ENCODE peak calls at places on chromosomes 3 and 15, in eight cellular contexts. One of them, this sample, is unnamed.

GRCh38 chr15:64460206-64460736 is at the start of gene ZNF609:
- DNase-seq in ACHN: peak
- DNase-seq in cardiac muscle cell: peak
- DNase-seq in GM13976: peak
- DNase-seq in osteoblast: peak
- DNase-seq in H7: peak
- DNase-seq in NCI-H1105 treated with DMSO at 0.1 percent for 48 hours: peak
- DNase-seq in activated CD4-positive, CD25-positive, alpha-beta regulatory T cell: peak
- DNase-seq in this sample: peak

GRCh38 chr3:134638385-134639020 is 12.3 kb downstream of the KY start:
- DNase-seq in cardiac muscle cell: no peak
- DNase-seq in H7: no peak
- DNase-seq in osteoblast: no peak
- DNase-seq in GM13976: no peak
- DNase-seq in NCI-H1105 treated with DMSO at 0.1 percent for 48 hours: no peak
- DNase-seq in activated CD4-positive, CD25-positive, alpha-beta regulatory T cell: no peak
- DNase-seq in ACHN: no peak
- DNase-seq in this sample: no peak

GRCh38 chr15:89401636-89402252 is 67.1 kb upstream of the POLG start:
- DNase-seq in H7: no peak
- DNase-seq in GM13976: no peak
- DNase-seq in cardiac muscle cell: peak
- DNase-seq in NCI-H1105 treated with DMSO at 0.1 percent for 48 hours: no peak
- DNase-seq in ACHN: peak
- DNase-seq in activated CD4-positive, CD25-positive, alpha-beta regulatory T cell: no peak
- DNase-seq in osteoblast: peak
- DNase-seq in this sample: no peak

GRCh38 chr3:138340511-138340910 is 7.9 kb upstream of the MRAS start:
- DNase-seq in ACHN: no peak
- DNase-seq in cardiac muscle cell: no peak
- DNase-seq in NCI-H1105 treated with DMSO at 0.1 percent for 48 hours: no peak
- DNase-seq in GM13976: no peak
- DNase-seq in osteoblast: no peak
- DNase-seq in H7: no peak
- DNase-seq in activated CD4-positive, CD25-positive, alpha-beta regulatory T cell: no peak
- DNase-seq in this sample: no peak

GRCh38 chr3:49793486-49794085 is 6.1 kb downstream of the CDHR4 start:
- DNase-seq in activated CD4-positive, CD25-positive, alpha-beta regulatory T cell: no peak
- DNase-seq in osteoblast: peak
- DNase-seq in GM13976: no peak
- DNase-seq in NCI-H1105 treated with DMSO at 0.1 percent for 48 hours: no peak
- DNase-seq in cardiac muscle cell: no peak
- DNase-seq in H7: no peak
- DNase-seq in ACHN: no peak
- DNase-seq in this sample: no peak

GRCh38 chr3:103002447-103002846 is 567.6 kb downstream of the ZPLD1 start:
- DNase-seq in NCI-H1105 treated with DMSO at 0.1 percent for 48 hours: peak
- DNase-seq in GM13976: no peak
- DNase-seq in cardiac muscle cell: no peak
- DNase-seq in activated CD4-positive, CD25-positive, alpha-beta regulatory T cell: no peak
- DNase-seq in H7: no peak
- DNase-seq in ACHN: no peak
- DNase-seq in osteoblast: no peak
- DNase-seq in this sample: no peak

GRCh38 chr3:43779850-43780249 is 89.1 kb downstream of the ABHD5 start:
- DNase-seq in osteoblast: no peak
- DNase-seq in H7: no peak
- DNase-seq in ACHN: no peak
- DNase-seq in GM13976: no peak
- DNase-seq in activated CD4-positive, CD25-positive, alpha-beta regulatory T cell: no peak
- DNase-seq in cardiac muscle cell: no peak
- DNase-seq in NCI-H1105 treated with DMSO at 0.1 percent for 48 hours: no peak
- DNase-seq in this sample: no peak

GRCh38 chr3:151293127-151293526 is 14.8 kb upstream of the P2RY14 start:
- DNase-seq in NCI-H1105 treated with DMSO at 0.1 percent for 48 hours: no peak
- DNase-seq in ACHN: no peak
- DNase-seq in GM13976: no peak
- DNase-seq in activated CD4-positive, CD25-positive, alpha-beta regulatory T cell: no peak
- DNase-seq in cardiac muscle cell: no peak
- DNase-seq in H7: no peak
- DNase-seq in osteoblast: no peak
- DNase-seq in this sample: no peak

GRCh38 chr15:38559131-38559530 is 5.5 kb downstream of the RASGRP1 start:
- DNase-seq in NCI-H1105 treated with DMSO at 0.1 percent for 48 hours: no peak
- DNase-seq in cardiac muscle cell: no peak
- DNase-seq in ACHN: no peak
- DNase-seq in osteoblast: no peak
- DNase-seq in GM13976: no peak
- DNase-seq in H7: no peak
- DNase-seq in activated CD4-positive, CD25-positive, alpha-beta regulatory T cell: no peak
- DNase-seq in this sample: no peak

GRCh38 chr15:71443538-71443937 is 328.3 kb downstream of the THSD4 start:
- DNase-seq in GM13976: peak
- DNase-seq in ACHN: peak
- DNase-seq in activated CD4-positive, CD25-positive, alpha-beta regulatory T cell: no peak
- DNase-seq in H7: peak
- DNase-seq in NCI-H1105 treated with DMSO at 0.1 percent for 48 hours: peak
- DNase-seq in osteoblast: no peak
- DNase-seq in cardiac muscle cell: peak
- DNase-seq in this sample: no peak

GRCh38 chr3:151306168-151306810 is 10.3 kb downstream of the GPR87 start:
- DNase-seq in cardiac muscle cell: no peak
- DNase-seq in ACHN: no peak
- DNase-seq in osteoblast: no peak
- DNase-seq in activated CD4-positive, CD25-positive, alpha-beta regulatory T cell: no peak
- DNase-seq in GM13976: no peak
- DNase-seq in H7: no peak
- DNase-seq in NCI-H1105 treated with DMSO at 0.1 percent for 48 hours: no peak
- DNase-seq in this sample: no peak

GRCh38 chr3:19427417-19428149 is 279.3 kb downstream of the KCNH8 start:
- DNase-seq in NCI-H1105 treated with DMSO at 0.1 percent for 48 hours: no peak
- DNase-seq in ACHN: no peak
- DNase-seq in cardiac muscle cell: no peak
- DNase-seq in H7: no peak
- DNase-seq in osteoblast: no peak
- DNase-seq in activated CD4-positive, CD25-positive, alpha-beta regulatory T cell: no peak
- DNase-seq in GM13976: no peak
- DNase-seq in this sample: no peak

GRCh38 chr3:159757341-159758060 is 231.1 kb upstream of the IL12A start:
- DNase-seq in activated CD4-positive, CD25-positive, alpha-beta regulatory T cell: no peak
- DNase-seq in NCI-H1105 treated with DMSO at 0.1 percent for 48 hours: no peak
- DNase-seq in cardiac muscle cell: no peak
- DNase-seq in GM13976: no peak
- DNase-seq in osteoblast: no peak
- DNase-seq in ACHN: no peak
- DNase-seq in H7: no peak
- DNase-seq in this sample: no peak

GRCh38 chr3:124964432-124964831 is 29.9 kb upstream of the MUC13 start:
- DNase-seq in activated CD4-positive, CD25-positive, alpha-beta regulatory T cell: no peak
- DNase-seq in NCI-H1105 treated with DMSO at 0.1 percent for 48 hours: no peak
- DNase-seq in osteoblast: no peak
- DNase-seq in H7: no peak
- DNase-seq in GM13976: no peak
- DNase-seq in ACHN: no peak
- DNase-seq in cardiac muscle cell: no peak
- DNase-seq in this sample: no peak

GRCh38 chr3:30671527-30672286 is 65.3 kb downstream of the TGFBR2 start:
- DNase-seq in GM13976: no peak
- DNase-seq in NCI-H1105 treated with DMSO at 0.1 percent for 48 hours: no peak
- DNase-seq in cardiac muscle cell: no peak
- DNase-seq in H7: no peak
- DNase-seq in ACHN: no peak
- DNase-seq in osteoblast: no peak
- DNase-seq in activated CD4-positive, CD25-positive, alpha-beta regulatory T cell: no peak
- DNase-seq in this sample: no peak

GRCh38 chr3:177196473-177197040 is 725 bp downstream of the TBL1XR1 start:
- DNase-seq in osteoblast: peak
- DNase-seq in activated CD4-positive, CD25-positive, alpha-beta regulatory T cell: peak
- DNase-seq in NCI-H1105 treated with DMSO at 0.1 percent for 48 hours: peak
- DNase-seq in GM13976: peak
- DNase-seq in cardiac muscle cell: peak
- DNase-seq in H7: peak
- DNase-seq in ACHN: peak
- DNase-seq in this sample: no peak

GRCh38 chr3:49899815-49900214 is 3.9 kb downstream of the MST1R start:
- DNase-seq in GM13976: no peak
- DNase-seq in cardiac muscle cell: peak
- DNase-seq in H7: peak
- DNase-seq in activated CD4-positive, CD25-positive, alpha-beta regulatory T cell: no peak
- DNase-seq in ACHN: no peak
- DNase-seq in osteoblast: peak
- DNase-seq in NCI-H1105 treated with DMSO at 0.1 percent for 48 hours: no peak
- DNase-seq in this sample: no peak

GRCh38 chr3:184008161-184008560 is 9.5 kb downstream of the ABCC5 start:
- DNase-seq in cardiac muscle cell: no peak
- DNase-seq in NCI-H1105 treated with DMSO at 0.1 percent for 48 hours: no peak
- DNase-seq in GM13976: no peak
- DNase-seq in H7: no peak
- DNase-seq in ACHN: no peak
- DNase-seq in osteoblast: no peak
- DNase-seq in activated CD4-positive, CD25-positive, alpha-beta regulatory T cell: no peak
- DNase-seq in this sample: no peak

GRCh38 chr3:88362428-88362827 is 212.7 kb downstream of the C3orf38 start:
- DNase-seq in cardiac muscle cell: no peak
- DNase-seq in GM13976: no peak
- DNase-seq in osteoblast: no peak
- DNase-seq in activated CD4-positive, CD25-positive, alpha-beta regulatory T cell: no peak
- DNase-seq in H7: no peak
- DNase-seq in NCI-H1105 treated with DMSO at 0.1 percent for 48 hours: no peak
- DNase-seq in ACHN: no peak
- DNase-seq in this sample: no peak

GRCh38 chr3:97359958-97360357 is 404.6 kb upstream of the ARL6 start:
- DNase-seq in H7: no peak
- DNase-seq in GM13976: no peak
- DNase-seq in ACHN: no peak
- DNase-seq in NCI-H1105 treated with DMSO at 0.1 percent for 48 hours: no peak
- DNase-seq in activated CD4-positive, CD25-positive, alpha-beta regulatory T cell: no peak
- DNase-seq in osteoblast: no peak
- DNase-seq in cardiac muscle cell: no peak
- DNase-seq in this sample: no peak

GRCh38 chr15:92629975-92630626 is 25.5 kb downstream of the FAM174B start:
- DNase-seq in osteoblast: no peak
- DNase-seq in activated CD4-positive, CD25-positive, alpha-beta regulatory T cell: no peak
- DNase-seq in GM13976: no peak
- DNase-seq in cardiac muscle cell: no peak
- DNase-seq in ACHN: no peak
- DNase-seq in H7: no peak
- DNase-seq in NCI-H1105 treated with DMSO at 0.1 percent for 48 hours: no peak
- DNase-seq in this sample: no peak

GRCh38 chr15:41997845-41998244 is 23.0 kb downstream of the PLA2G4E start:
- DNase-seq in activated CD4-positive, CD25-positive, alpha-beta regulatory T cell: no peak
- DNase-seq in ACHN: no peak
- DNase-seq in osteoblast: peak
- DNase-seq in cardiac muscle cell: no peak
- DNase-seq in NCI-H1105 treated with DMSO at 0.1 percent for 48 hours: no peak
- DNase-seq in H7: no peak
- DNase-seq in GM13976: no peak
- DNase-seq in this sample: no peak

GRCh38 chr3:153373571-153373970 is 211.5 kb downstream of the RAP2B start:
- DNase-seq in GM13976: no peak
- DNase-seq in H7: no peak
- DNase-seq in activated CD4-positive, CD25-positive, alpha-beta regulatory T cell: no peak
- DNase-seq in NCI-H1105 treated with DMSO at 0.1 percent for 48 hours: no peak
- DNase-seq in osteoblast: peak
- DNase-seq in cardiac muscle cell: peak
- DNase-seq in ACHN: no peak
- DNase-seq in this sample: no peak

GRCh38 chr15:80554526-80554925 is 140.6 kb upstream of the ABHD17C start:
- DNase-seq in activated CD4-positive, CD25-positive, alpha-beta regulatory T cell: no peak
- DNase-seq in H7: no peak
- DNase-seq in GM13976: no peak
- DNase-seq in cardiac muscle cell: no peak
- DNase-seq in osteoblast: no peak
- DNase-seq in ACHN: no peak
- DNase-seq in NCI-H1105 treated with DMSO at 0.1 percent for 48 hours: no peak
- DNase-seq in this sample: no peak

GRCh38 chr15:69275933-69276565 is 22.7 kb upstream of the PAQR5 start:
- DNase-seq in osteoblast: no peak
- DNase-seq in GM13976: no peak
- DNase-seq in NCI-H1105 treated with DMSO at 0.1 percent for 48 hours: no peak
- DNase-seq in ACHN: no peak
- DNase-seq in activated CD4-positive, CD25-positive, alpha-beta regulatory T cell: no peak
- DNase-seq in cardiac muscle cell: no peak
- DNase-seq in H7: no peak
- DNase-seq in this sample: no peak

GRCh38 chr15:62051166-62051565 is 9.1 kb downstream of the VPS13C start:
- DNase-seq in GM13976: no peak
- DNase-seq in H7: no peak
- DNase-seq in cardiac muscle cell: no peak
- DNase-seq in activated CD4-positive, CD25-positive, alpha-beta regulatory T cell: no peak
- DNase-seq in osteoblast: no peak
- DNase-seq in ACHN: no peak
- DNase-seq in NCI-H1105 treated with DMSO at 0.1 percent for 48 hours: no peak
- DNase-seq in this sample: no peak

GRCh38 chr3:197042539-197042938 is 12.9 kb upstream of the MELTF start:
- DNase-seq in cardiac muscle cell: no peak
- DNase-seq in activated CD4-positive, CD25-positive, alpha-beta regulatory T cell: no peak
- DNase-seq in H7: no peak
- DNase-seq in osteoblast: no peak
- DNase-seq in ACHN: no peak
- DNase-seq in NCI-H1105 treated with DMSO at 0.1 percent for 48 hours: no peak
- DNase-seq in GM13976: no peak
- DNase-seq in this sample: no peak

GRCh38 chr3:61061092-61061723 is 190.0 kb downstream of the FHIT start:
- DNase-seq in NCI-H1105 treated with DMSO at 0.1 percent for 48 hours: no peak
- DNase-seq in osteoblast: no peak
- DNase-seq in H7: no peak
- DNase-seq in activated CD4-positive, CD25-positive, alpha-beta regulatory T cell: no peak
- DNase-seq in ACHN: no peak
- DNase-seq in cardiac muscle cell: no peak
- DNase-seq in GM13976: no peak
- DNase-seq in this sample: no peak

GRCh38 chr3:66577804-66578203 is 77.0 kb upstream of the LRIG1 start:
- DNase-seq in activated CD4-positive, CD25-positive, alpha-beta regulatory T cell: no peak
- DNase-seq in cardiac muscle cell: no peak
- DNase-seq in H7: no peak
- DNase-seq in osteoblast: no peak
- DNase-seq in ACHN: no peak
- DNase-seq in GM13976: no peak
- DNase-seq in NCI-H1105 treated with DMSO at 0.1 percent for 48 hours: peak
- DNase-seq in this sample: no peak

GRCh38 chr3:117063910-117064309 is 354.3 kb downstream of the TUSC7 start:
- DNase-seq in H7: no peak
- DNase-seq in ACHN: no peak
- DNase-seq in GM13976: no peak
- DNase-seq in cardiac muscle cell: peak
- DNase-seq in activated CD4-positive, CD25-positive, alpha-beta regulatory T cell: no peak
- DNase-seq in osteoblast: no peak
- DNase-seq in NCI-H1105 treated with DMSO at 0.1 percent for 48 hours: no peak
- DNase-seq in this sample: no peak

GRCh38 chr3:158773166-158773565 is 28.7 kb upstream of the MFSD1 start:
- DNase-seq in NCI-H1105 treated with DMSO at 0.1 percent for 48 hours: no peak
- DNase-seq in osteoblast: no peak
- DNase-seq in H7: no peak
- DNase-seq in activated CD4-positive, CD25-positive, alpha-beta regulatory T cell: no peak
- DNase-seq in cardiac muscle cell: no peak
- DNase-seq in ACHN: no peak
- DNase-seq in GM13976: no peak
- DNase-seq in this sample: no peak

GRCh38 chr15:48096813-48097212 is 24.0 kb upstream of the SLC24A5 start:
- DNase-seq in GM13976: no peak
- DNase-seq in activated CD4-positive, CD25-positive, alpha-beta regulatory T cell: no peak
- DNase-seq in NCI-H1105 treated with DMSO at 0.1 percent for 48 hours: no peak
- DNase-seq in H7: no peak
- DNase-seq in cardiac muscle cell: peak
- DNase-seq in ACHN: peak
- DNase-seq in osteoblast: peak
- DNase-seq in this sample: no peak

GRCh38 chr15:101489633-101490407 is at the start of gene PCSK6:
- DNase-seq in GM13976: peak
- DNase-seq in activated CD4-positive, CD25-positive, alpha-beta regulatory T cell: no peak
- DNase-seq in NCI-H1105 treated with DMSO at 0.1 percent for 48 hours: peak
- DNase-seq in cardiac muscle cell: peak
- DNase-seq in osteoblast: peak
- DNase-seq in ACHN: no peak
- DNase-seq in H7: peak
- DNase-seq in this sample: peak

GRCh38 chr3:62277986-62278385 is 95.4 kb downstream of the FEZF2 start:
- DNase-seq in ACHN: no peak
- DNase-seq in NCI-H1105 treated with DMSO at 0.1 percent for 48 hours: no peak
- DNase-seq in osteoblast: no peak
- DNase-seq in cardiac muscle cell: peak
- DNase-seq in H7: no peak
- DNase-seq in activated CD4-positive, CD25-positive, alpha-beta regulatory T cell: no peak
- DNase-seq in GM13976: no peak
- DNase-seq in this sample: no peak